ENCODE peak calls at places on chromosome 19, in five cellular contexts. Y is osteoblast, U is breast epithelium, N is neural progenitor cell, R is heart left ventricle. E is an unnamed sample.
A peak's percentile ranks its signal among the peaks of the same experiment; 100 is the strongest.

GRCh38 chr19:49875801-49876421 is 1.2 kb downstream of the AKT1S1 start:
- DNase-seq in R (peak; percentile 69), Y (peak; percentile 93), N (peak; percentile 83), U (no peak), E (no peak)

GRCh38 chr19:47315125-47315821 is 5.6 kb downstream of the C5AR1 start:
- DNase-seq in U (no peak), N (no peak), R (peak; percentile 49), Y (peak; percentile 97), E (no peak)

GRCh38 chr19:51365211-51366049 is 758 bp downstream of the ETFB start:
- DNase-seq in R (no peak), N (no peak), U (no peak), Y (peak; percentile 76), E (no peak)

GRCh38 chr19:6278051-6278450 is 1.7 kb downstream of the MLLT1 start:
- DNase-seq in U (no peak), Y (no peak), R (no peak), N (no peak), E (no peak)

GRCh38 chr19:3336680-3337523 is 29.5 kb upstream of the NFIC start:
- DNase-seq in Y (peak; percentile 87), N (no peak), R (peak; percentile 85), U (peak; percentile 97), E (peak; percentile 97)

GRCh38 chr19:43433689-43434088 is 19.0 kb downstream of the TEX101 start:
- DNase-seq in N (no peak), U (no peak), R (no peak), Y (no peak), E (no peak)

GRCh38 chr19:4774136-4774535 is 17.4 kb upstream of the FEM1A start:
- DNase-seq in N (no peak), U (no peak), R (no peak), Y (no peak), E (no peak)

GRCh38 chr19:6138066-6138465 is 2.6 kb downstream of the ACSBG2 start:
- DNase-seq in Y (no peak), U (no peak), R (no peak), N (no peak), E (no peak)

GRCh38 chr19:23286477-23286876 is 36.3 kb upstream of the ZNF724 start:
- DNase-seq in Y (no peak), U (no peak), R (no peak), N (peak; percentile 19), E (peak; percentile 17)

GRCh38 chr19:369256-369655 is 24.7 kb upstream of the MIER2 start:
- DNase-seq in U (no peak), N (no peak), R (no peak), Y (peak; percentile 52), E (no peak)

GRCh38 chr19:10417598-10418280 is 2.6 kb upstream of the PDE4A start:
- DNase-seq in R (no peak), N (peak; percentile 78), U (no peak), Y (peak; percentile 75), E (no peak)

GRCh38 chr19:39631178-39631577 is 24.5 kb upstream of the LGALS16 start:
- DNase-seq in Y (no peak), N (no peak), U (no peak), R (no peak), E (no peak)

GRCh38 chr19:39080431-39080830 is 3.7 kb upstream of the ACP7 start:
- DNase-seq in U (no peak), N (no peak), Y (peak; percentile 19), R (no peak), E (no peak)

GRCh38 chr19:15696654-15697194 is 23.8 kb downstream of the CYP4F12 start:
- DNase-seq in U (no peak), Y (no peak), R (no peak), N (no peak), E (no peak)

GRCh38 chr19:23183251-23183650 is 66.4 kb downstream of the ZNF730 start:
- DNase-seq in R (no peak), U (no peak), Y (no peak), N (no peak), E (no peak)

GRCh38 chr19:58518261-58519086 is 1.1 kb downstream of the ZBTB45 start:
- DNase-seq in U (no peak), R (no peak), Y (peak; percentile 80), N (no peak), E (no peak)

GRCh38 chr19:21588202-21588601 is 82.8 kb downstream of the ZNF429 start:
- DNase-seq in Y (no peak), U (no peak), R (no peak), N (no peak), E (no peak)

GRCh38 chr19:47068876-47069406 is 20.5 kb upstream of the TMEM160 start:
- DNase-seq in N (no peak), Y (peak; percentile 44), R (no peak), U (no peak), E (no peak)

GRCh38 chr19:12090807-12091206 is 26.3 kb downstream of the ZNF844 start:
- DNase-seq in N (peak; percentile 77), Y (peak; percentile 89), U (peak; percentile 22), R (peak; percentile 62), E (peak; percentile 92)

GRCh38 chr19:48868196-48868886 is at the start of gene PLEKHA4:
- DNase-seq in N (peak; percentile 33), R (peak; percentile 81), U (peak; percentile 66), Y (peak; percentile 94), E (no peak)

GRCh38 chr19:54155694-54156093 is 3.8 kb downstream of the LENG1 start:
- DNase-seq in Y (no peak), N (no peak), U (no peak), R (no peak), E (no peak)
- TF ChIP-seq CTCF in Y (no peak), N (no peak), U (no peak), R (no peak), E (no peak)

GRCh38 chr19:40810160-40810559 is 11.2 kb downstream of the EGLN2 start:
- DNase-seq in Y (no peak), N (no peak), R (no peak), U (no peak), E (no peak)

GRCh38 chr19:40809358-40810086 is 10.5 kb downstream of the EGLN2 start:
- DNase-seq in N (no peak), U (no peak), Y (no peak), R (no peak), E (no peak)

GRCh38 chr19:40808021-40808325 is 9.0 kb downstream of the EGLN2 start:
- DNase-seq in U (no peak), R (no peak), Y (no peak), N (no peak), E (no peak)

GRCh38 chr19:40807147-40808020 is 8.4 kb downstream of the EGLN2 start:
- DNase-seq in Y (peak; percentile 75), N (peak; percentile 51), U (no peak), R (no peak), E (no peak)

GRCh38 chr19:40808497-40808896 is 9.5 kb downstream of the EGLN2 start:
- DNase-seq in N (no peak), U (no peak), Y (peak; percentile 60), R (no peak), E (no peak)
- H3K4me1 ChIP-seq in N (peaks cover 24% of the 10 kb centered on the region), U (peaks cover 40% of the 10 kb centered on the region), Y (peaks cover 13% of the 10 kb centered on the region), R (peaks cover 61% of the 10 kb centered on the region), E (peaks cover 95% of the 10 kb centered on the region)

GRCh38 chr19:18208098-18208951 is 4.5 kb upstream of the RAB3A start:
- DNase-seq in N (peak; percentile 57), Y (peak; percentile 97), U (no peak), R (no peak), E (no peak)
- TF ChIP-seq CTCF in N (peak; percentile 60), Y (peak; percentile 31), U (no peak), R (peak; percentile 66), E (peak; percentile 74)

GRCh38 chr19:41298327-41298964 is 11.5 kb upstream of the CCDC97 start:
- DNase-seq in R (peak; percentile 85), U (peak; percentile 80), Y (peak; percentile 96), N (no peak), E (no peak)

GRCh38 chr19:41297628-41298326 is 12.2 kb upstream of the CCDC97 start:
- DNase-seq in U (no peak), Y (no peak), R (no peak), N (no peak), E (no peak)

GRCh38 chr19:41296323-41296935 is 13.5 kb upstream of the CCDC97 start:
- DNase-seq in R (no peak), U (peak; percentile 50), Y (no peak), N (no peak), E (no peak)

GRCh38 chr19:41299755-41300089 is 10.2 kb upstream of the CCDC97 start:
- DNase-seq in Y (peak; percentile 96), N (no peak), U (no peak), R (peak; percentile 79), E (no peak)

DNA sequence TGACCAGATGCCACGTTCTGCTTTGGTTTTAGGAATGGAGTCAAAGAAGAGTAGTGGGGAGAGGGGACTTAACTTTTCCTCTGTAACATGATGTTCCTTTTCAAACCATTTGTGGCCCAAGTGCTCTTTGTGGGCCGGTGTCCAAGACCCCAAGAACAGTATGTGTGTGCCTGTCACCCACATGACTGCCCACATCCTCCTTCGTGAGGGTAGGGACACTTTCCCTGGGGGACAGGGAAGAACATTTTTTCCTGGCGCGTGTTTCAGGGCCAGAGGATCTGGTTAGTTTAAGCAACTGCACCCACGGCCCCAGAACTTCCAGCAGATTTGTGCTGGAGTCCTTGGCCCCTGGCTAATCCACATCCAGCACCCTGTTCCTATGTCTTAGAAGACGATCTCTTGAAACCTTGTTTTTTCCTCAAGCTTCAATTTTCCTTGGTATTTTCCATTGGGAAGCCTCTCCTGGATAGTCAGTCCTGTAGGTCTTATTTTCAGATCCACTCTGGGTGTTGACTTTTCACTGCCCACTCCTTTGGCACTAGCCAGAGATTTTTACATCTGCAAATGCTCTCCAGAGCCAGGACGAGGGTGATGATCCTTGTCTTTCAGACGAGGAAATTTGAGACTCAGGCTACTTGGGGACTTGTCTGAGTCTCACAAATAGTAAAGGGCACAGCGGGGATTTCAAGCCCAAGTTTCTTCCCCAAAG is 10.8 kb upstream of the CCDC97 start:
- DNase-seq in R (no peak), Y (no peak), N (no peak), U (peak; percentile 56), E (no peak)
- H3K4me1 ChIP-seq in R (peaks cover 35% of the 10 kb centered on the region), Y (peaks cover 34% of the 10 kb centered on the region), N (no peaks in the 10 kb centered on the region), U (peaks cover 43% of the 10 kb centered on the region), E (peaks cover 53% of the 10 kb centered on the region)

E was measured in esophagus muscularis mucosa.